ENCODE peak calls at places on chromosomes 1 and 21, in nine cellular contexts. D, K, L, M, Z, C, W, E and A are unnamed samples.

GRCh38 chr21:25639167-25639921 is at the start of gene JAM2:
- DNase-seq in D (peak; percentile 3), K (no peak), L (peak; percentile 47), M (peak; percentile 5), Z (peak; percentile 32), C (no peak), W (no peak), E (peak; percentile 27), A (peak; percentile 28)

GRCh38 chr1:14598498-14599172 is at the start of gene KAZN:
- DNase-seq in D (no peak), K (no peak), L (no peak), M (no peak), Z (no peak), C (no peak), W (no peak), E (no peak), A (peak; percentile 24)

GRCh38 chr1:38328278-38329035 is 281.9 kb upstream of the POU3F1 start:
- DNase-seq in D (no peak), K (no peak), L (no peak), M (no peak), Z (no peak), C (no peak), W (no peak), E (no peak), A (no peak)

GRCh38 chr1:47707887-47708535 is 270.2 kb downstream of the FOXD2 start:
- DNase-seq in D (no peak), K (no peak), L (no peak), M (no peak), Z (no peak), C (no peak), W (no peak), E (no peak), A (no peak)

GRCh38 chr1:200673952-200674823 is 4.5 kb upstream of the DDX59 start:
- DNase-seq in D (no peak), K (peak; percentile 25), L (no peak), M (no peak), Z (no peak), C (peak; percentile 26), W (no peak), E (no peak), A (no peak)

GRCh38 chr1:218679988-218680743 is 335.0 kb downstream of the TGFB2 start:
- DNase-seq in D (no peak), K (peak; percentile 76), L (no peak), M (no peak), Z (no peak), C (no peak), W (no peak), E (no peak), A (no peak)

GRCh38 chr21:39885119-39885848 is 18.0 kb downstream of the PCP4 start:
- DNase-seq in D (no peak), K (no peak), L (peak; percentile 30), M (no peak), Z (no peak), C (no peak), W (no peak), E (no peak), A (no peak)

GRCh38 chr1:64790965-64791487 is 46.2 kb downstream of the RAVER2 start:
- DNase-seq in D (no peak), K (no peak), L (no peak), M (no peak), Z (no peak), C (no peak), W (no peak), E (no peak), A (no peak)

GRCh38 chr1:223199094-223199647 is 56.1 kb upstream of the TLR5 start:
- DNase-seq in D (no peak), K (no peak), L (no peak), M (no peak), Z (no peak), C (no peak), W (no peak), E (no peak), A (no peak)

GRCh38 chr1:98367426-98367825 is 294.1 kb upstream of the SNX7 start:
- DNase-seq in D (no peak), K (no peak), L (no peak), M (no peak), Z (no peak), C (no peak), W (no peak), E (no peak), A (no peak)

GRCh38 chr1:203686091-203686632 is 59.5 kb downstream of the ATP2B4 start:
- DNase-seq in D (peak; percentile 89), K (peak; percentile 55), L (no peak), M (no peak), Z (no peak), C (no peak), W (no peak), E (peak; percentile 72), A (peak; percentile 58)

GRCh38 chr1:31510853-31511789 is 65.2 kb upstream of the TINAGL1 start:
- DNase-seq in D (no peak), K (no peak), L (peak; percentile 36), M (no peak), Z (no peak), C (no peak), W (no peak), E (no peak), A (no peak)

GRCh38 chr1:234750922-234751595 is 141.1 kb upstream of the IRF2BP2 start:
- DNase-seq in D (no peak), K (no peak), L (no peak), M (no peak), Z (no peak), C (no peak), W (no peak), E (no peak), A (no peak)

GRCh38 chr1:89206361-89206760 is 7.6 kb upstream of the GBP4 start:
- DNase-seq in D (no peak), K (no peak), L (no peak), M (no peak), Z (no peak), C (no peak), W (no peak), E (no peak), A (no peak)

GRCh38 chr1:27588256-27589232 is 15.4 kb downstream of the AHDC1 start:
- DNase-seq in D (peak; percentile 84), K (peak; percentile 79), L (peak; percentile 53), M (no peak), Z (peak; percentile 81), C (no peak), W (no peak), E (no peak), A (no peak)

GRCh38 chr1:12143631-12144155 is 23.1 kb upstream of the TNFRSF1B start:
- DNase-seq in D (no peak), K (peak; percentile 97), L (peak; percentile 67), M (no peak), Z (peak; percentile 97), C (peak; percentile 94), W (no peak), E (peak; percentile 85), A (peak; percentile 98)

GRCh38 chr1:2505461-2505994 is 20.9 kb downstream of the PANK4 start:
- DNase-seq in D (no peak), K (no peak), L (no peak), M (no peak), Z (no peak), C (no peak), W (no peak), E (no peak), A (no peak)

GRCh38 chr1:239952348-239953307 is 139.1 kb upstream of the FMN2 start:
- DNase-seq in D (no peak), K (peak; percentile 13), L (no peak), M (no peak), Z (peak; percentile 17), C (no peak), W (no peak), E (peak; percentile 6), A (peak; percentile 34)

GRCh38 chr1:180181996-180182675 is 27.5 kb downstream of the QSOX1 start:
- DNase-seq in D (no peak), K (no peak), L (no peak), M (no peak), Z (no peak), C (no peak), W (no peak), E (no peak), A (no peak)

GRCh38 chr1:192592493-192592892 is 16.9 kb downstream of the RGS1 start:
- DNase-seq in D (no peak), K (no peak), L (no peak), M (no peak), Z (no peak), C (no peak), W (no peak), E (no peak), A (no peak)

GRCh38 chr21:42002421-42002958 is 7.7 kb downstream of the ZBTB21 start:
- DNase-seq in D (no peak), K (peak; percentile 97), L (peak; percentile 75), M (peak; percentile 38), Z (peak; percentile 83), C (peak; percentile 86), W (peak; percentile 74), E (peak; percentile 17), A (peak; percentile 72)

GRCh38 chr1:221839794-221840395 is 98.0 kb upstream of the DUSP10 start:
- DNase-seq in D (peak; percentile 59), K (peak; percentile 92), L (peak; percentile 78), M (peak; percentile 34), Z (peak; percentile 59), C (no peak), W (peak; percentile 75), E (peak; percentile 54), A (peak; percentile 76)

GRCh38 chr1:99680258-99680657 is 34.3 kb downstream of the PALMD start:
- DNase-seq in D (no peak), K (peak; percentile 30), L (no peak), M (no peak), Z (no peak), C (no peak), W (no peak), E (peak; percentile 60), A (peak; percentile 59)

GRCh38 chr1:206847946-206848345 is 17.5 kb upstream of the IL20 start:
- DNase-seq in D (no peak), K (no peak), L (no peak), M (no peak), Z (no peak), C (no peak), W (no peak), E (no peak), A (no peak)

GRCh38 chr1:12666141-12666735 is 22.4 kb downstream of the AADACL4 start:
- DNase-seq in D (peak; percentile 44), K (no peak), L (no peak), M (no peak), Z (no peak), C (no peak), W (no peak), E (peak; percentile 38), A (no peak)

GRCh38 chr1:18950415-18951026 is 6.0 kb downstream of the IFFO2 start:
- DNase-seq in D (no peak), K (peak; percentile 61), L (peak; percentile 58), M (no peak), Z (no peak), C (no peak), W (no peak), E (peak; percentile 40), A (no peak)

GRCh38 chr1:231918239-231919015 is 291.8 kb downstream of the DISC1 start:
- DNase-seq in D (no peak), K (peak; percentile 64), L (no peak), M (no peak), Z (peak; percentile 45), C (peak; percentile 45), W (peak; percentile 11), E (peak; percentile 34), A (peak; percentile 11)

GRCh38 chr1:87826639-87827345 is 498.1 kb downstream of the LMO4 start:
- DNase-seq in D (peak; percentile 19), K (peak; percentile 80), L (peak; percentile 36), M (no peak), Z (peak; percentile 69), C (peak; percentile 73), W (no peak), E (peak; percentile 30), A (peak; percentile 72)

GRCh38 chr1:39261712-39262221 is 57.3 kb downstream of the MACF1 start:
- DNase-seq in D (no peak), K (peak; percentile 64), L (no peak), M (no peak), Z (no peak), C (peak; percentile 49), W (no peak), E (no peak), A (no peak)

GRCh38 chr1:38268226-38268625 is 221.6 kb upstream of the POU3F1 start:
- DNase-seq in D (no peak), K (no peak), L (no peak), M (no peak), Z (no peak), C (no peak), W (no peak), E (no peak), A (no peak)

GRCh38 chr1:16152521-16153087 is 3.3 kb downstream of the EPHA2 start:
- DNase-seq in D (peak; percentile 88), K (peak; percentile 61), L (no peak), M (no peak), Z (no peak), C (no peak), W (no peak), E (peak; percentile 79), A (no peak)